ENCODE peak calls at places on chromosomes 12 and 14, in eight cellular contexts. F is fibroblast of the conjunctiva, H is immature natural killer cell, Q is H54, O is NCI-H2081, X is head of caudate nucleus, Z is T follicular helper cell, W is iris pigment epithelial cell. Y is an unnamed sample.

GRCh38 chr14:91929700-91930099 is 17.8 kb downstream of the FBLN5 start:
- DNase-seq in W (peak), F (no peak), X (no peak), Z (no peak), Q (no peak), H (no peak), O (no peak), Y (no peak)

GRCh38 chr14:55756563-55756962 is 176.6 kb downstream of the KTN1 start:
- DNase-seq in W (no peak), F (no peak), Z (no peak), H (no peak), O (no peak), Q (no peak), X (no peak), Y (no peak)

GRCh38 chr14:35347323-35348043 is 55.3 kb downstream of the PSMA6 start:
- DNase-seq in W (no peak), Z (no peak), O (no peak), F (no peak), X (no peak), H (no peak), Q (no peak), Y (no peak)

GRCh38 chr14:100065942-100066574 is 836 bp downstream of the EVL start:
- DNase-seq in Q (no peak), Z (peak), O (no peak), F (no peak), H (peak), W (no peak), X (no peak), Y (no peak)

GRCh38 chr12:53381739-53382630 is 2.0 kb downstream of the SP1 start:
- DNase-seq in H (peak), O (no peak), X (peak), Z (peak), Q (peak), F (peak), W (peak), Y (no peak)

GRCh38 chr12:55974308-55974724 is 438 bp downstream of the RAB5B start:
- DNase-seq in Z (no peak), W (peak), H (no peak), O (peak), X (no peak), Q (peak), F (no peak), Y (peak)

GRCh38 chr12:12181516-12181915 is 85.3 kb downstream of the LRP6 start:
- DNase-seq in H (no peak), W (peak), O (no peak), Q (no peak), Z (no peak), F (no peak), X (no peak), Y (no peak)

GRCh38 chr14:99601301-99601945 is 2.6 kb downstream of the CCDC85C start:
- DNase-seq in Z (no peak), Q (no peak), X (peak), F (no peak), O (no peak), W (no peak), H (no peak), Y (no peak)

GRCh38 chr14:57245941-57246340 is 22.8 kb downstream of the EXOC5 start:
- DNase-seq in W (peak), F (no peak), H (no peak), O (no peak), X (no peak), Z (no peak), Q (no peak), Y (no peak)

GRCh38 chr12:47221256-47222023 is 141.7 kb upstream of the AMIGO2 start:
- DNase-seq in X (no peak), W (no peak), Q (no peak), Z (no peak), F (no peak), H (no peak), O (no peak), Y (no peak)